ENCODE peak calls at places on chromosomes 4 and X, in six cellular contexts. One of them, this sample, is unnamed.

GRCh38 chr4:39103291-39103690 is 41.3 kb downstream of the KLHL5 start:
- DNase-seq in NCI-H187 treated with DMSO at 0.1 percent for 48 hours: no peak
- DNase-seq in amygdala: no peak
- DNase-seq in psoas muscle: no peak
- DNase-seq in foreskin fibroblast: no peak
- DNase-seq in SW480: no peak
- DNase-seq in this sample: no peak

GRCh38 chr4:115145393-115146160 is 32.2 kb upstream of the NDST4 start:
- DNase-seq in amygdala: no peak
- DNase-seq in foreskin fibroblast: no peak
- DNase-seq in NCI-H187 treated with DMSO at 0.1 percent for 48 hours: no peak
- DNase-seq in SW480: no peak
- DNase-seq in psoas muscle: no peak
- DNase-seq in this sample: no peak

GRCh38 chrX:45322820-45323219 is 122.1 kb upstream of the DIPK2B start:
- DNase-seq in foreskin fibroblast: peak
- DNase-seq in psoas muscle: no peak
- DNase-seq in SW480: no peak
- DNase-seq in amygdala: no peak
- DNase-seq in NCI-H187 treated with DMSO at 0.1 percent for 48 hours: no peak
- DNase-seq in this sample: peak

GRCh38 chr4:83436680-83437079 is 18.9 kb downstream of the HELQ start:
- DNase-seq in amygdala: no peak
- DNase-seq in psoas muscle: no peak
- DNase-seq in NCI-H187 treated with DMSO at 0.1 percent for 48 hours: no peak
- DNase-seq in foreskin fibroblast: no peak
- DNase-seq in SW480: no peak
- DNase-seq in this sample: no peak

GRCh38 chr4:72546456-72546855 is 22.6 kb downstream of the ADAMTS3 start:
- DNase-seq in foreskin fibroblast: no peak
- DNase-seq in SW480: no peak
- DNase-seq in NCI-H187 treated with DMSO at 0.1 percent for 48 hours: no peak
- DNase-seq in amygdala: no peak
- DNase-seq in psoas muscle: no peak
- DNase-seq in this sample: no peak

GRCh38 chr4:7247946-7248345 is 55.6 kb downstream of the SORCS2 start:
- DNase-seq in NCI-H187 treated with DMSO at 0.1 percent for 48 hours: no peak
- DNase-seq in SW480: no peak
- DNase-seq in foreskin fibroblast: no peak
- DNase-seq in psoas muscle: no peak
- DNase-seq in amygdala: no peak
- DNase-seq in this sample: no peak

GRCh38 chr4:111228396-111228795 is 605.5 kb upstream of the PITX2 start:
- DNase-seq in foreskin fibroblast: peak
- DNase-seq in NCI-H187 treated with DMSO at 0.1 percent for 48 hours: no peak
- DNase-seq in psoas muscle: no peak
- DNase-seq in SW480: no peak
- DNase-seq in amygdala: no peak
- DNase-seq in this sample: no peak

GRCh38 chr4:115325836-115326235 is 212.4 kb upstream of the NDST4 start:
- DNase-seq in SW480: no peak
- DNase-seq in amygdala: no peak
- DNase-seq in NCI-H187 treated with DMSO at 0.1 percent for 48 hours: no peak
- DNase-seq in psoas muscle: no peak
- DNase-seq in foreskin fibroblast: peak
- DNase-seq in this sample: no peak

GRCh38 chrX:133290076-133290475 is 71.9 kb upstream of the TFDP3 start:
- DNase-seq in psoas muscle: no peak
- DNase-seq in foreskin fibroblast: no peak
- DNase-seq in NCI-H187 treated with DMSO at 0.1 percent for 48 hours: no peak
- DNase-seq in SW480: no peak
- DNase-seq in amygdala: no peak
- DNase-seq in this sample: no peak

GRCh38 chr4:62711575-62711974 is 1511.4 kb downstream of the ADGRL3 start:
- DNase-seq in foreskin fibroblast: no peak
- DNase-seq in amygdala: no peak
- DNase-seq in SW480: no peak
- DNase-seq in psoas muscle: no peak
- DNase-seq in NCI-H187 treated with DMSO at 0.1 percent for 48 hours: no peak
- DNase-seq in this sample: no peak

GRCh38 chrX:13894888-13895564 is 78.1 kb upstream of the GPM6B start:
- DNase-seq in foreskin fibroblast: peak
- DNase-seq in amygdala: no peak
- DNase-seq in NCI-H187 treated with DMSO at 0.1 percent for 48 hours: no peak
- DNase-seq in psoas muscle: no peak
- DNase-seq in SW480: no peak
- DNase-seq in this sample: no peak

GRCh38 chr4:57499786-57500185 is 389.6 kb upstream of the IGFBP7 start:
- DNase-seq in psoas muscle: no peak
- DNase-seq in NCI-H187 treated with DMSO at 0.1 percent for 48 hours: no peak
- DNase-seq in SW480: peak
- DNase-seq in amygdala: no peak
- DNase-seq in foreskin fibroblast: no peak
- DNase-seq in this sample: no peak

GRCh38 chr4:144716778-144717177 is 70.8 kb downstream of the HHIP start:
- DNase-seq in SW480: no peak
- DNase-seq in psoas muscle: no peak
- DNase-seq in foreskin fibroblast: no peak
- DNase-seq in amygdala: no peak
- DNase-seq in NCI-H187 treated with DMSO at 0.1 percent for 48 hours: no peak
- DNase-seq in this sample: peak

GRCh38 chr4:146981651-146982050 is 36.0 kb upstream of the TTC29 start:
- DNase-seq in psoas muscle: no peak
- DNase-seq in amygdala: no peak
- DNase-seq in foreskin fibroblast: peak
- DNase-seq in SW480: no peak
- DNase-seq in NCI-H187 treated with DMSO at 0.1 percent for 48 hours: no peak
- DNase-seq in this sample: peak